ENCODE peak calls at places on chromosomes 11 and 22, in seven cellular contexts. A is breast epithelium; T is astrocyte of the spinal cord; H is AG04450; C is foreskin fibroblast; G is activated CD8-positive, alpha-beta memory T cell treated with anti-CD3 and anti-CD28 coated beads for 4 hours; S is iris pigment epithelial cell. I is an unnamed sample.

GRCh38 chr11:128689946-128690745 is 3.7 kb upstream of the FLI1 start:
- DNase-seq in T (peak), C (no peak), H (no peak), G (no peak), S (peak), A (no peak), I (peak)

GRCh38 chr11:45185228-45185729 is 38.8 kb downstream of the PRDM11 start:
- DNase-seq in S (no peak), G (no peak), A (no peak), H (no peak), C (no peak), T (no peak), I (no peak)

GRCh38 chr22:44380716-44381500 is 68.2 kb upstream of the SHISAL1 start:
- DNase-seq in G (no peak), C (no peak), A (no peak), H (no peak), S (no peak), T (no peak), I (no peak)

GRCh38 chr22:49354516-49355205 is 473.0 kb downstream of the BRD1 start:
- DNase-seq in H (no peak), G (no peak), C (no peak), S (no peak), A (no peak), T (no peak), I (no peak)

GRCh38 chr22:23904855-23905254 is 10.7 kb downstream of the MIF start:
- DNase-seq in S (no peak), H (no peak), C (no peak), A (no peak), G (no peak), T (no peak), I (peak)

GRCh38 chr11:61325649-61326414 is 7.1 kb downstream of the DDB1 start:
- DNase-seq in C (no peak), G (no peak), S (peak), T (no peak), H (no peak), A (no peak), I (no peak)

GRCh38 chr11:116422976-116423375 is 349.8 kb downstream of the BUD13 start:
- DNase-seq in A (no peak), T (no peak), C (no peak), H (no peak), G (no peak), S (no peak), I (no peak)

GRCh38 chr22:38930512-38930911 is 26.9 kb upstream of the APOBEC3A start:
- DNase-seq in C (no peak), T (no peak), S (no peak), G (no peak), A (no peak), H (no peak), I (no peak)

GRCh38 chr22:28608546-28608945 is 71.1 kb downstream of the TTC28 start:
- DNase-seq in C (no peak), S (no peak), T (no peak), A (no peak), H (no peak), G (no peak), I (no peak)

GRCh38 chr11:94201004-94201465 is 72.4 kb downstream of the PANX1 start:
- DNase-seq in H (peak), A (no peak), G (no peak), S (peak), C (peak), T (peak), I (peak)

GRCh38 chr22:17121235-17122195 is at the start of gene TMEM121B:
- DNase-seq in C (peak), T (peak), S (peak), G (no peak), A (peak), H (no peak), I (peak)

GRCh38 chr11:35088226-35088625 is 50.7 kb upstream of the CD44 start:
- DNase-seq in S (no peak), T (no peak), G (no peak), C (no peak), H (no peak), A (peak), I (no peak)

GRCh38 chr11:1772270-1773130 is 8.8 kb upstream of the CTSD start:
- DNase-seq in T (peak), A (no peak), G (no peak), H (peak), S (peak), C (peak), I (peak)

GRCh38 chr11:60788401-60789110 is 3.4 kb downstream of the MS4A10 start:
- DNase-seq in T (no peak), S (no peak), C (no peak), A (no peak), H (no peak), G (no peak), I (no peak)

GRCh38 chr11:12440565-12440964 is 63.2 kb downstream of the PARVA start:
- DNase-seq in G (no peak), H (no peak), C (no peak), A (no peak), S (no peak), T (no peak), I (no peak)

GRCh38 chr22:19596680-19597398 is 72.6 kb upstream of the CLDN5 start:
- DNase-seq in S (peak), C (no peak), T (peak), A (no peak), G (no peak), H (no peak), I (no peak)

GRCh38 chr11:104795511-104796213 is 102.6 kb downstream of the CASP12 start:
- DNase-seq in H (no peak), G (no peak), C (no peak), T (no peak), S (no peak), A (no peak), I (no peak)

GRCh38 chr11:66333896-66334604 is 2.2 kb downstream of the RIN1 start:
- DNase-seq in T (no peak), H (no peak), A (no peak), S (no peak), G (no peak), C (no peak), I (no peak)

GRCh38 chr11:33915521-33915920 is 23.6 kb upstream of the LMO2 start:
- DNase-seq in H (no peak), A (no peak), G (no peak), T (no peak), C (no peak), S (no peak), I (no peak)

GRCh38 chr22:26259510-26259909 is 90.2 kb downstream of the SEZ6L start:
- DNase-seq in S (peak), G (no peak), C (peak), A (no peak), H (no peak), T (peak), I (peak)

GRCh38 chr11:70541176-70541575 is 142.8 kb downstream of the CTTN start:
- DNase-seq in H (no peak), T (no peak), A (no peak), S (no peak), C (no peak), G (no peak), I (no peak)

GRCh38 chr11:86482684-86483083 is 108.0 kb downstream of the CCDC81 start:
- DNase-seq in C (peak), A (no peak), T (no peak), G (no peak), H (no peak), S (no peak), I (no peak)

GRCh38 chr11:76808158-76808557 is 25.0 kb downstream of the TSKU start:
- DNase-seq in A (peak), S (no peak), G (no peak), T (no peak), C (no peak), H (no peak), I (no peak)

GRCh38 chr11:44243633-44244343 is 66.2 kb downstream of the ALX4 start:
- DNase-seq in H (no peak), C (no peak), S (peak), A (no peak), T (peak), G (no peak), I (peak)

GRCh38 chr11:78564037-78564888 is 10.4 kb downstream of the NARS2 start:
- DNase-seq in G (no peak), T (peak), S (peak), H (peak), C (peak), A (no peak), I (peak)

GRCh38 chr22:40834628-40835027 is 15.5 kb upstream of the SLC25A17 start:
- DNase-seq in T (no peak), G (no peak), S (no peak), H (no peak), C (no peak), A (no peak), I (no peak)

GRCh38 chr11:19753451-19754041 is 40.9 kb downstream of the NAV2 start:
- DNase-seq in H (no peak), S (no peak), G (no peak), C (no peak), T (no peak), A (no peak), I (no peak)

GRCh38 chr11:8092587-8093424 is 11.8 kb downstream of the TUB start:
- DNase-seq in H (no peak), G (no peak), C (peak), A (no peak), T (peak), S (peak), I (peak)

GRCh38 chr11:8722156-8722555 is 39.6 kb downstream of the RPL27A start:
- DNase-seq in H (no peak), S (peak), T (peak), G (no peak), A (no peak), C (no peak), I (peak)

GRCh38 chr11:126061707-126062678 is 673 bp downstream of the CDON start:
- DNase-seq in H (no peak), T (peak), A (no peak), G (peak), S (peak), C (peak), I (peak)

GRCh38 chr22:26658161-26658560 is 773 bp downstream of the MIAT start:
- DNase-seq in C (no peak), H (no peak), T (no peak), S (no peak), A (no peak), G (no peak), I (no peak)

GRCh38 chr22:43001271-43002197 is 13.4 kb downstream of the PACSIN2 start:
- DNase-seq in C (no peak), A (no peak), S (peak), H (no peak), G (no peak), T (peak), I (no peak)

I was measured in AG08396.